ENCODE peak calls at places on chromosomes 16 and 17, in four cellular contexts. J is neuronal stem cell, T is H1, E is mesenchymal stem cell. Q is an unnamed sample.

GRCh38 chr16:19853973-19854876 is 30.4 kb downstream of the GPRC5B start:
- DNase-seq in J (no peak), T (no peak), E (no peak), Q (no peak)

GRCh38 chr17:77770331-77771105 is 188.0 kb upstream of the TNRC6C start:
- DNase-seq in E (peak), J (no peak), T (no peak), Q (peak)

GRCh38 chr17:76039121-76039520 is 12.0 kb upstream of the EVPL start:
- DNase-seq in T (no peak), J (no peak), E (peak), Q (peak)

GRCh38 chr17:6377906-6378305 is 57.0 kb downstream of the AIPL1 start:
- DNase-seq in E (no peak), T (no peak), J (no peak), Q (no peak)

GRCh38 chr17:7328840-7329359 is at the start of gene NEURL4:
- DNase-seq in T (no peak), E (peak), J (no peak), Q (no peak)

GRCh38 chr17:67606471-67606870 is 111.3 kb upstream of the NOL11 start:
- DNase-seq in J (no peak), T (no peak), E (no peak), Q (peak)

GRCh38 chr17:75490173-75490743 is 25.1 kb downstream of the CASKIN2 start:
- DNase-seq in E (no peak), J (no peak), T (no peak), Q (no peak)

GRCh38 chr16:89903908-89904515 is 14.7 kb upstream of the MC1R start:
- DNase-seq in E (no peak), T (no peak), J (no peak), Q (no peak)

GRCh38 chr16:2486645-2487516 is 12.0 kb downstream of the TBC1D24 start:
- DNase-seq in E (no peak), J (no peak), T (no peak), Q (peak)

DNA sequence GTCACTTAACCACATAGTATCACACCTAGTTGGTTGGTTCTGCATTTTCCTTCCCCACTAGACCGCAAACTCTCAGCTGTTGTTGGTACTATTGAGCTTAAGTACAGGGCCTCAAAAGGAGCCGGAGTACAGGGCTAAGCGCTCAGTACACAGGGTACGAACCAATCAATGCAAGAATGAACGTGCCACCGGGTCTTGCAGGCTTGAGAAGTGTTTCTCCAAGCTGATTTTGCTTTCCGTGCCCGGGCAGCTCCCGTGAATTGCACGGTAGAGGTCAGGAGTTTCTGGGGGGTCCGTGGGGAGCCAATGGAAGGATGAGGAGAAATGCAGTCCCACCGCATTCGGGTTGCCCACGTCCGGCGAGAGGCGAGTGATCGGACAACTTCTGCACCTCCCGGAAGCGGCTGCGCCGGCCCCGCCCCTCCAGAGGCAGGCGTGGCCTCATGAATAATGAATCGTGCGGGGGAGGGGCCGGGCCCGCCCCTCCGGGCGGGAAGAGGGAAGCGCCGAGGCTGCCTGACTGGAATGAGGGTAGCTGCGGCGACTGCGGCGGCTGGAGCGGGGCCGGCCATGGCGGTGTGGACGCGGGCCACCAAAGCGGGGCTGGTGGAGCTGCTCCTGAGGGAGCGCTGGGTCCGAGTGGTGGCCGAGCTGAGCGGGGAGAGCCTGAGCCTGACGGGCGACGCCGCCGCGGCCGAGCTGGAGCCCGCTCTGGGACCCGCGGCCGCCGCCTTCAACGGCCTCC is at the start of gene SNTB2:
- DNase-seq in T (peak), J (peak), E (peak), Q (peak)
- H2BK120ac ChIP-seq in T (no peak), J (peak), E (peak), Q (peak)

DNA sequence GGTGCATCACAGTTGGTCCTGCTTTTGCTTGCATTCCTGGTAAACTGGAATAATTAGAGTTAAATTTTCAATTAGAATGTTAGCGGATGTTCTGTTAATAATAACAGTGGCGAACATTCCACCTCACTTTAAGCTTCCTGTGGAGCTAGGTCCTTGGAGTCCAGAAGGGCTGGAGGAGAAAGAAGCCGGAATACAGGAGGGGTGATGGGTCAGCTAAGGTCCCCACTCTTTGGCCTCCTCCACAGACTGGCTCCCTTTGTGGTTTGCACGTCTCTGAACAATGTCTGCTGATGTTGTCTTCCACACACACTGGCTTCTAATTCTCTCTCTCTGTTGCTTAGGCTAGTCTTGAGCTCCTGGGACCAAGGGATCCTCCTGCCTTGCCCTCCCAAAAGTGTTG is 35.0 kb upstream of the ETV4 start:
- DNase-seq in J (no peak), T (no peak), E (no peak), Q (no peak)
- H2BK120ac ChIP-seq in J (no peak), T (no peak), E (no peak), Q (peak)

DNA sequence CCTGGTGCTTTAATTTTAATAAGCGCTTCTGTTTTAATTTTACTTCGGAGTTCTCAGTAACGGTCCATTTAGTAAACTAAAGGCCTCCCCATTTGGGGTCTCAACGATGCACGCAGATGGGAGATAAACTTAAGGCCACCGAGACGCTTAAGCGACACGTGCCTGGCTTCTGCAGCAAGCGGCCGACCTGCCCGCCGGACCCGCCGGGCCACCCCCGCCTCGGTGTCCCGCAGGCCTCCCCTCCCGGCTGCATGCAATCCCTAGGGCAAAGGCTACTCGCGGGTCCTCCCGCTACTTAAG is 592 bp downstream of the GCSH start:
- DNase-seq in J (no peak), T (no peak), E (no peak), Q (no peak)
- H2BK120ac ChIP-seq in J (peak), T (no peak), E (no peak), Q (no peak)

GRCh38 chr17:39699818-39700147 is at the start of gene ERBB2:
- DNase-seq in J (no peak), T (peak), E (peak), Q (peak)
- H2BK120ac ChIP-seq in J (peak), T (no peak), E (peak), Q (no peak)

GRCh38 chr16:27698746-27699145 is 148.8 kb downstream of the KATNIP start:
- DNase-seq in J (no peak), E (no peak), T (no peak), Q (no peak)
- H2BK120ac ChIP-seq in J (no peak), E (no peak), T (no peak), Q (no peak)

Q was measured in IMR-90.